ENCODE peak calls at places on chromosomes 7 and 10, in seven cellular contexts. One of them, this sample, is unnamed.

GRCh38 chr10:95297402-95297801 is 6.6 kb upstream of the PDLIM1 start:
- DNase-seq in stimulated activated CD8-positive, alpha-beta memory T cell treated with anti-CD3 and anti-CD28 coated beads, Interleukin-7, amount 100 ng/mL, for 48 hours: no peak
- DNase-seq in H9: no peak
- DNase-seq in hippocampal formation: no peak
- DNase-seq in GM12865: peak
- DNase-seq in fibroblast of lung: no peak
- DNase-seq in stimulated activated CD4-positive, alpha-beta T cell treated with anti-CD3 and anti-CD28 coated beads, TNF-alpha, amount 100 ng/mL, for 24 hours: no peak
- DNase-seq in this sample: no peak

GRCh38 chr10:103709341-103709920 is 145.9 kb downstream of the SH3PXD2A start:
- DNase-seq in H9: no peak
- DNase-seq in hippocampal formation: peak
- DNase-seq in fibroblast of lung: peak
- DNase-seq in GM12865: no peak
- DNase-seq in stimulated activated CD8-positive, alpha-beta memory T cell treated with anti-CD3 and anti-CD28 coated beads, Interleukin-7, amount 100 ng/mL, for 48 hours: no peak
- DNase-seq in stimulated activated CD4-positive, alpha-beta T cell treated with anti-CD3 and anti-CD28 coated beads, TNF-alpha, amount 100 ng/mL, for 24 hours: no peak
- DNase-seq in this sample: no peak

GRCh38 chr10:103564116-103564501 is 70.6 kb downstream of the NEURL1 start:
- DNase-seq in H9: no peak
- DNase-seq in hippocampal formation: no peak
- DNase-seq in fibroblast of lung: no peak
- DNase-seq in stimulated activated CD4-positive, alpha-beta T cell treated with anti-CD3 and anti-CD28 coated beads, TNF-alpha, amount 100 ng/mL, for 24 hours: no peak
- DNase-seq in GM12865: no peak
- DNase-seq in stimulated activated CD8-positive, alpha-beta memory T cell treated with anti-CD3 and anti-CD28 coated beads, Interleukin-7, amount 100 ng/mL, for 48 hours: no peak
- DNase-seq in this sample: no peak

GRCh38 chr7:81402227-81402626 is 367.6 kb downstream of the HGF start:
- DNase-seq in GM12865: no peak
- DNase-seq in H9: no peak
- DNase-seq in stimulated activated CD4-positive, alpha-beta T cell treated with anti-CD3 and anti-CD28 coated beads, TNF-alpha, amount 100 ng/mL, for 24 hours: no peak
- DNase-seq in stimulated activated CD8-positive, alpha-beta memory T cell treated with anti-CD3 and anti-CD28 coated beads, Interleukin-7, amount 100 ng/mL, for 48 hours: no peak
- DNase-seq in fibroblast of lung: peak
- DNase-seq in hippocampal formation: no peak
- DNase-seq in this sample: no peak

GRCh38 chr10:8042864-8043568 is 11.5 kb upstream of the GATA3 start:
- DNase-seq in stimulated activated CD8-positive, alpha-beta memory T cell treated with anti-CD3 and anti-CD28 coated beads, Interleukin-7, amount 100 ng/mL, for 48 hours: no peak
- DNase-seq in fibroblast of lung: no peak
- DNase-seq in GM12865: no peak
- DNase-seq in stimulated activated CD4-positive, alpha-beta T cell treated with anti-CD3 and anti-CD28 coated beads, TNF-alpha, amount 100 ng/mL, for 24 hours: no peak
- DNase-seq in hippocampal formation: no peak
- DNase-seq in H9: peak
- DNase-seq in this sample: no peak

GRCh38 chr7:68185641-68186040 is 1189.0 kb downstream of the TYW1 start:
- DNase-seq in H9: no peak
- DNase-seq in hippocampal formation: no peak
- DNase-seq in fibroblast of lung: no peak
- DNase-seq in stimulated activated CD8-positive, alpha-beta memory T cell treated with anti-CD3 and anti-CD28 coated beads, Interleukin-7, amount 100 ng/mL, for 48 hours: no peak
- DNase-seq in stimulated activated CD4-positive, alpha-beta T cell treated with anti-CD3 and anti-CD28 coated beads, TNF-alpha, amount 100 ng/mL, for 24 hours: no peak
- DNase-seq in GM12865: no peak
- DNase-seq in this sample: no peak

GRCh38 chr7:105680505-105681187 is 99.4 kb upstream of the EFCAB10 start:
- DNase-seq in H9: no peak
- DNase-seq in hippocampal formation: no peak
- DNase-seq in GM12865: no peak
- DNase-seq in fibroblast of lung: no peak
- DNase-seq in stimulated activated CD4-positive, alpha-beta T cell treated with anti-CD3 and anti-CD28 coated beads, TNF-alpha, amount 100 ng/mL, for 24 hours: no peak
- DNase-seq in stimulated activated CD8-positive, alpha-beta memory T cell treated with anti-CD3 and anti-CD28 coated beads, Interleukin-7, amount 100 ng/mL, for 48 hours: no peak
- DNase-seq in this sample: no peak

GRCh38 chr7:157896774-157897555 is 560.2 kb downstream of the DNAJB6 start:
- DNase-seq in hippocampal formation: no peak
- DNase-seq in stimulated activated CD4-positive, alpha-beta T cell treated with anti-CD3 and anti-CD28 coated beads, TNF-alpha, amount 100 ng/mL, for 24 hours: no peak
- DNase-seq in fibroblast of lung: no peak
- DNase-seq in stimulated activated CD8-positive, alpha-beta memory T cell treated with anti-CD3 and anti-CD28 coated beads, Interleukin-7, amount 100 ng/mL, for 48 hours: no peak
- DNase-seq in H9: no peak
- DNase-seq in GM12865: no peak
- DNase-seq in this sample: no peak

GRCh38 chr10:132548869-132549268 is 11.3 kb downstream of the INPP5A start:
- DNase-seq in stimulated activated CD4-positive, alpha-beta T cell treated with anti-CD3 and anti-CD28 coated beads, TNF-alpha, amount 100 ng/mL, for 24 hours: no peak
- DNase-seq in fibroblast of lung: no peak
- DNase-seq in hippocampal formation: no peak
- DNase-seq in GM12865: no peak
- DNase-seq in stimulated activated CD8-positive, alpha-beta memory T cell treated with anti-CD3 and anti-CD28 coated beads, Interleukin-7, amount 100 ng/mL, for 48 hours: no peak
- DNase-seq in H9: no peak
- DNase-seq in this sample: no peak

GRCh38 chr7:138176060-138176459 is 99.8 kb downstream of the AKR1D1 start:
- DNase-seq in hippocampal formation: no peak
- DNase-seq in GM12865: no peak
- DNase-seq in H9: no peak
- DNase-seq in stimulated activated CD8-positive, alpha-beta memory T cell treated with anti-CD3 and anti-CD28 coated beads, Interleukin-7, amount 100 ng/mL, for 48 hours: no peak
- DNase-seq in fibroblast of lung: no peak
- DNase-seq in stimulated activated CD4-positive, alpha-beta T cell treated with anti-CD3 and anti-CD28 coated beads, TNF-alpha, amount 100 ng/mL, for 24 hours: no peak
- DNase-seq in this sample: no peak

GRCh38 chr7:96401200-96401599 is 79.3 kb upstream of the SLC25A13 start:
- DNase-seq in stimulated activated CD4-positive, alpha-beta T cell treated with anti-CD3 and anti-CD28 coated beads, TNF-alpha, amount 100 ng/mL, for 24 hours: no peak
- DNase-seq in stimulated activated CD8-positive, alpha-beta memory T cell treated with anti-CD3 and anti-CD28 coated beads, Interleukin-7, amount 100 ng/mL, for 48 hours: no peak
- DNase-seq in H9: no peak
- DNase-seq in GM12865: no peak
- DNase-seq in fibroblast of lung: no peak
- DNase-seq in hippocampal formation: no peak
- DNase-seq in this sample: no peak

GRCh38 chr10:61125560-61126250 is 181.7 kb upstream of the RHOBTB1 start:
- DNase-seq in fibroblast of lung: no peak
- DNase-seq in H9: no peak
- DNase-seq in stimulated activated CD8-positive, alpha-beta memory T cell treated with anti-CD3 and anti-CD28 coated beads, Interleukin-7, amount 100 ng/mL, for 48 hours: no peak
- DNase-seq in hippocampal formation: no peak
- DNase-seq in GM12865: peak
- DNase-seq in stimulated activated CD4-positive, alpha-beta T cell treated with anti-CD3 and anti-CD28 coated beads, TNF-alpha, amount 100 ng/mL, for 24 hours: no peak
- DNase-seq in this sample: no peak